ENCODE peak calls at places on chromosomes 16 and 17, in ten cellular contexts. P is ovary, R is GM12878, V is upper lobe of left lung, Z is sigmoid colon, N is A549, U is H1, I is tibial nerve, Q is SK-N-SH, X is K562. W is an unnamed sample. For H3K4me1, the result is how much of the 10 kb centered on the place peaks cover.

GRCh38 chr16:23509763-23510153 is 536 bp downstream of the GGA2 start:
- DNase-seq in P (no peak), R (no peak), V (no peak), Z (no peak), N (no peak), U (peak), I (no peak), Q (no peak), X (no peak), W (no peak)

GRCh38 chr17:69592692-69593350 is 178.3 kb downstream of the MAP2K6 start:
- DNase-seq in P (no peak), R (no peak), V (no peak), Z (no peak), N (no peak), U (no peak), I (no peak), Q (no peak), X (no peak), W (no peak)

GRCh38 chr17:44956076-44956475 is 8.5 kb upstream of the KIF18B start:
- DNase-seq in P (no peak), R (no peak), V (no peak), Z (peak), N (no peak), U (no peak), I (no peak), Q (no peak), X (no peak), W (no peak)

GRCh38 chr17:69733171-69734014 is 318.9 kb downstream of the MAP2K6 start:
- DNase-seq in P (no peak), R (no peak), V (no peak), Z (no peak), N (peak), U (no peak), I (no peak), Q (no peak), X (no peak), W (no peak)

GRCh38 chr17:74786411-74787097 is 10.4 kb upstream of the NAT9 start:
- DNase-seq in P (no peak), R (no peak), V (no peak), Z (no peak), N (no peak), U (no peak), I (peak), Q (no peak), X (no peak), W (no peak)

GRCh38 chr16:72850863-72851262 is 197.1 kb downstream of the ZFHX3 start:
- DNase-seq in P (no peak), R (no peak), V (no peak), Z (no peak), N (no peak), U (no peak), I (no peak), Q (no peak), X (no peak), W (no peak)

GRCh38 chr17:77873518-77874302 is 84.8 kb upstream of the TNRC6C start:
- DNase-seq in P (no peak), R (no peak), V (no peak), Z (no peak), N (no peak), U (no peak), I (no peak), Q (peak), X (no peak), W (no peak)

GRCh38 chr17:10265100-10265810 is 66.8 kb upstream of the GAS7 start:
- DNase-seq in P (no peak), R (peak), V (no peak), Z (no peak), N (no peak), U (no peak), I (no peak), Q (no peak), X (no peak), W (no peak)

GRCh38 chr16:38941-39892 is 14.2 kb downstream of the POLR3K start:
- DNase-seq in P (no peak), R (peak), V (no peak), Z (no peak), N (no peak), U (no peak), I (no peak), Q (no peak), X (no peak), W (peak)

GRCh38 chr16:47475786-47476185 is 14.7 kb downstream of the PHKB start:
- DNase-seq in P (no peak), R (no peak), V (no peak), Z (no peak), N (no peak), U (no peak), I (no peak), Q (no peak), X (no peak), W (no peak)

GRCh38 chr16:57324649-57325223 is 33.8 kb upstream of the CCL22 start:
- DNase-seq in P (no peak), R (no peak), V (no peak), Z (no peak), N (no peak), U (no peak), I (no peak), Q (no peak), X (no peak), W (no peak)

GRCh38 chr17:72030067-72030899 is 90.5 kb upstream of the SOX9 start:
- DNase-seq in P (no peak), R (peak), V (no peak), Z (no peak), N (peak), U (peak), I (peak), Q (no peak), X (no peak), W (peak)

GRCh38 chr17:7988750-7989178 is 13.7 kb upstream of the GUCY2D start:
- DNase-seq in P (no peak), R (peak), V (no peak), Z (peak), N (peak), U (no peak), I (peak), Q (peak), X (peak), W (peak)

GRCh38 chr17:2883544-2884203 is 87.4 kb downstream of the RAP1GAP2 start:
- DNase-seq in P (no peak), R (no peak), V (no peak), Z (no peak), N (peak), U (no peak), I (no peak), Q (peak), X (no peak), W (no peak)
- TF ChIP-seq EP300 in P (no peak), R (no peak), V (no peak), Z (no peak), N (no peak), U (no peak), I (no peak), Q (no peak), X (no peak), W (no peak)

GRCh38 chr17:57849163-57849873 is 526 bp downstream of the MRPS23 start:
- DNase-seq in P (no peak), R (no peak), V (no peak), Z (peak), N (no peak), U (no peak), I (no peak), Q (peak), X (no peak), W (no peak)

GRCh38 chr17:57853695-57854094 is 3.9 kb upstream of the MRPS23 start:
- DNase-seq in P (no peak), R (no peak), V (no peak), Z (peak), N (no peak), U (no peak), I (no peak), Q (no peak), X (no peak), W (peak)

GRCh38 chr17:57852955-57853328 is 3.1 kb upstream of the MRPS23 start:
- DNase-seq in P (no peak), R (no peak), V (no peak), Z (no peak), N (no peak), U (no peak), I (no peak), Q (no peak), X (peak), W (no peak)

GRCh38 chr17:57849874-57850754 is at the start of gene MRPS23:
- DNase-seq in P (peak), R (peak), V (peak), Z (peak), N (peak), U (peak), I (peak), Q (peak), X (peak), W (peak)

DNA sequence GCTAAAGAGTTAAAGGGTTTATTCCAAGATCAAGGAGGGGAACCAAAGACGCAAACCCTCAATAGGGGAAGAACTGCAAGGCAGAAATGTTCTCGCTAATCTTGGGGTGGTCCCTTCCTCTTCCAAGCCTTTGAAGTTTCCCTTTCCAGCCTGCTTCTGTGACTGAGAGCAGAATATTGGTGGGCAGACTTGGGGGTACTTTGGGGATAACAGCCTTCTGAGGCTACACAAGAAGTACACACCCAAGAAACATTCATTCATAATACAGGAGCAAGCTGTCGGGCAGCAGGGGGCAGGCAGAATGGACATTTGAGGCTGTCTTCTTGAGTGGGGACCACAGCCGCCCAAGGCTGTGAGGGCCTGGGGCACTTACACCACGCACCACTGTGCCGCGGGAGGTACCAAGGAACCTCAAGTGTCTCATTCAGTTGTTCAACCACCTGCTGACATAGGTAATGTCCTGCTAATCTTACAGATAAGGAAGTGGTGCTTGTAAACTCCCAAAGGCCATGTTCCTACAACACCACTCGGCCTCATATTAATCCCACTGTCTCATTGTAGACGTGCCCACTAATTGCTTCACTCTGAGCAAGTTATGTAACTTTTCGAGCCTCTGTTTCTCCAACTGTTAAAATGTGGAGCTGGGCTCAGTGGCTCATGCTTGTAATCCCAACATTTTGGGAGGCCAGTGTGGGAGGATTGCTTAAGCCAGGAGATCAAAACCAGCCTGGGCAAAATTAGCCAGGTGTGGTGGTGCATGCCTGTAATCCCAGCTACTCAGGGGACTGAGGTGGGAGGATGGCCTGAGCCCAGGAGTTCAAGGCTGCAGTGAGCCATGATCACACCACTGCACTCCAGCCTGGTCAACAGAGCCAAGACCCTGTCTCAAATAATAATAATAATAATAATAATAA is 2.5 kb upstream of the MRPS23 start:
- DNase-seq in P (no peak), R (no peak), V (no peak), Z (peak), N (no peak), U (peak), I (no peak), Q (no peak), X (no peak), W (no peak)
- H3K4me3 ChIP-seq in P (no peak), R (no peak), V (no peak), Z (no peak), N (no peak), U (no peak), I (no peak), Q (no peak), X (no peak), W (no peak)

GRCh38 chr17:17832040-17832363 is 4.8 kb downstream of the SREBF1 start:
- DNase-seq in P (no peak), R (no peak), V (no peak), Z (no peak), N (no peak), U (no peak), I (no peak), Q (no peak), X (no peak), W (no peak)
- H3K4me1 ChIP-seq in P (under half), R (under half), V (half or more), Z (half or more), N (half or more), U (under half), I (half or more), Q (half or more), X (under half), W (half or more)

GRCh38 chr17:41697122-41697962 is 8.7 kb downstream of the EIF1 start:
- DNase-seq in P (peak), R (no peak), V (no peak), Z (peak), N (no peak), U (no peak), I (peak), Q (no peak), X (no peak), W (peak)
- TF ChIP-seq EP300 in P (no peak), R (no peak), V (no peak), Z (no peak), N (no peak), U (no peak), I (peak), Q (no peak), X (peak), W (no peak)

GRCh38 chr16:55326261-55326802 is 2.3 kb downstream of the IRX6 start:
- DNase-seq in P (no peak), R (no peak), V (peak), Z (no peak), N (no peak), U (no peak), I (no peak), Q (no peak), X (no peak), W (no peak)
- H3K4me3 ChIP-seq in P (no peak), R (no peak), V (no peak), Z (no peak), N (no peak), U (no peak), I (no peak), Q (no peak), X (no peak), W (no peak)

W was measured in transverse colon.